ENCODE peak calls at places on chromosome 5, in five cellular contexts. S is activated T-cell treated with anti-CD3 and anti-CD28 coated beads, Interleukin-2, amount 50 U/mL, for 72 hours; W is stromal cell of bone marrow; N is KG1; O is activated naive CD8-positive, alpha-beta T cell treated with anti-CD3 and anti-CD28 coated beads for 36 hours. Q is an unnamed sample.

GRCh38 chr5:16776611-16777251 is 159.4 kb downstream of the MYO10 start:
- DNase-seq in O (no peak), W (no peak), S (no peak), N (no peak), Q (no peak)

GRCh38 chr5:150261231-150261630 is 28.3 kb downstream of the CAMK2A start:
- DNase-seq in N (no peak), W (no peak), O (no peak), S (no peak), Q (no peak)

GRCh38 chr5:850511-851006 is at the start of gene ZDHHC11:
- DNase-seq in S (no peak), O (no peak), N (no peak), W (no peak), Q (no peak)

GRCh38 chr5:13316191-13316590 is 628.3 kb downstream of the DNAH5 start:
- DNase-seq in W (no peak), N (no peak), S (no peak), O (no peak), Q (no peak)

GRCh38 chr5:59722875-59723274 is 170.7 kb downstream of the PDE4D start:
- DNase-seq in S (no peak), O (no peak), N (no peak), W (no peak), Q (no peak)

GRCh38 chr5:121969660-121970295 is 8.0 kb downstream of the SRFBP1 start:
- DNase-seq in N (no peak), S (no peak), W (no peak), O (no peak), Q (no peak)

GRCh38 chr5:143569213-143569663 is 165.8 kb upstream of the NR3C1 start:
- DNase-seq in N (no peak), S (no peak), W (peak), O (no peak), Q (no peak)

GRCh38 chr5:6633469-6634326 is 458 bp downstream of the SRD5A1 start:
- DNase-seq in W (no peak), O (no peak), N (peak), S (no peak), Q (no peak)

GRCh38 chr5:5341531-5342292 is 80.8 kb upstream of the ICE1 start:
- DNase-seq in W (no peak), N (no peak), O (no peak), S (no peak), Q (no peak)

GRCh38 chr5:155129513-155129880 is 115.9 kb downstream of the KIF4B start:
- DNase-seq in S (no peak), W (no peak), N (no peak), O (no peak), Q (no peak)

GRCh38 chr5:148828461-148829247 is 2.2 kb downstream of the ADRB2 start:
- DNase-seq in S (no peak), O (no peak), N (no peak), W (no peak), Q (no peak)

GRCh38 chr5:141845371-141845821 is 32.8 kb downstream of the PCDH1 start:
- DNase-seq in S (peak), O (peak), W (no peak), N (no peak), Q (no peak)

GRCh38 chr5:150117945-150118560 is 31.7 kb upstream of the CSF1R start:
- DNase-seq in O (no peak), S (no peak), N (no peak), W (no peak), Q (no peak)

GRCh38 chr5:5141625-5142527 is 1.7 kb downstream of the ADAMTS16 start:
- DNase-seq in W (peak), O (peak), S (peak), N (peak), Q (no peak)

GRCh38 chr5:172858990-172859811 is 25.1 kb downstream of the ERGIC1 start:
- DNase-seq in S (no peak), O (no peak), W (peak), N (no peak), Q (no peak)

GRCh38 chr5:157624144-157624543 is 28.1 kb downstream of the SOX30 start:
- DNase-seq in S (no peak), W (no peak), O (no peak), N (no peak), Q (no peak)

GRCh38 chr5:56328753-56329560 is 95.8 kb upstream of the ANKRD55 start:
- DNase-seq in O (peak), S (peak), N (no peak), W (no peak), Q (no peak)

GRCh38 chr5:36690041-36690941 is 83.9 kb downstream of the SLC1A3 start:
- DNase-seq in W (peak), O (peak), S (peak), N (peak), Q (peak)

GRCh38 chr5:14655146-14655741 is 9.3 kb upstream of the OTULIN start:
- DNase-seq in S (no peak), N (no peak), O (no peak), W (no peak), Q (no peak)

GRCh38 chr5:140840978-140841962 is at the start of gene PCDHA8:
- DNase-seq in W (no peak), S (no peak), O (no peak), N (no peak), Q (no peak)

GRCh38 chr5:150534811-150535210 is 26.9 kb downstream of the NDST1 start:
- DNase-seq in O (no peak), W (no peak), S (no peak), N (no peak), Q (no peak)

GRCh38 chr5:99061711-99062110 is 132.9 kb upstream of the CHD1 start:
- DNase-seq in W (peak), S (no peak), O (no peak), N (no peak), Q (no peak)

GRCh38 chr5:78672154-78672553 is 23.6 kb upstream of the LHFPL2 start:
- DNase-seq in W (no peak), S (no peak), O (no peak), N (no peak), Q (no peak)

GRCh38 chr5:129063483-129064136 is 30.9 kb upstream of the ISOC1 start:
- DNase-seq in N (no peak), O (no peak), S (no peak), W (peak), Q (no peak)

GRCh38 chr5:27472875-27473274 is 434.5 kb upstream of the CDH9 start:
- DNase-seq in S (no peak), N (no peak), W (no peak), O (no peak), Q (no peak)

GRCh38 chr5:163306421-163306820 is 131.0 kb upstream of the CCNG1 start:
- DNase-seq in N (peak), O (no peak), W (no peak), S (no peak), Q (no peak)

GRCh38 chr5:217860-218456 is at the start of the genes CCDC127 and SDHA:
- DNase-seq in S (peak), W (peak), N (peak), O (peak), Q (peak)